ENCODE peak calls at places on chromosomes 13 and 19, in nine cellular contexts. K is IMR-90, Z is upper lobe of right lung, P is psoas muscle, X is heart left ventricle, N is uterus, T is lower lobe of right lung, Q is astrocyte, A is suprapubic skin. E is an unnamed sample. For H3K36me3, the result is how much of the 10 kb centered on the place peaks cover.

GRCh38 chr13:79282976-79283375 is 123.1 kb downstream of the RBM26 start:
- DNase-seq in K (no peak), Z (no peak), P (no peak), X (no peak), N (no peak), T (no peak), Q (no peak), A (no peak), E (no peak)

GRCh38 chr19:45443462-45444317 is 20.0 kb upstream of the ERCC1 start:
- DNase-seq in K (peak), Z (peak), P (peak), X (peak), N (peak), T (peak), Q (peak), A (peak), E (peak)

GRCh38 chr13:29946093-29946492 is 95.7 kb upstream of the UBL3 start:
- DNase-seq in K (no peak), Z (no peak), P (no peak), X (no peak), N (no peak), T (no peak), Q (no peak), A (no peak), E (no peak)

GRCh38 chr13:20442798-20443381 is 82.8 kb downstream of the CRYL1 start:
- DNase-seq in K (no peak), Z (no peak), P (no peak), X (no peak), N (no peak), T (no peak), Q (no peak), A (no peak), E (no peak)

GRCh38 chr19:28710278-28710677 is 502.7 kb downstream of the UQCRFS1 start:
- DNase-seq in K (peak), Z (no peak), P (no peak), X (no peak), N (no peak), T (no peak), Q (peak), A (no peak), E (no peak)

GRCh38 chr13:35716644-35717170 is 240.2 kb upstream of the MAB21L1 start:
- DNase-seq in K (no peak), Z (no peak), P (no peak), X (no peak), N (no peak), T (no peak), Q (no peak), A (no peak), E (no peak)

GRCh38 chr13:105814219-105814901 is 721.1 kb downstream of the EFNB2 start:
- DNase-seq in K (no peak), Z (no peak), P (no peak), X (no peak), N (no peak), T (no peak), Q (peak), A (no peak), E (no peak)

GRCh38 chr13:100725472-100725871 is 50.9 kb upstream of the TMTC4 start:
- DNase-seq in K (no peak), Z (no peak), P (no peak), X (no peak), N (no peak), T (no peak), Q (no peak), A (no peak), E (no peak)

GRCh38 chr13:44853641-44854040 is 135.6 kb downstream of the NUFIP1 start:
- DNase-seq in K (no peak), Z (no peak), P (no peak), X (no peak), N (no peak), T (no peak), Q (no peak), A (no peak), E (no peak)

GRCh38 chr19:5112175-5112574 is 143.3 kb downstream of the KDM4B start:
- DNase-seq in K (no peak), Z (no peak), P (no peak), X (no peak), N (no peak), T (no peak), Q (no peak), A (no peak), E (no peak)
- H3K27ac ChIP-seq in K (no peak), Z (no peak), P (no peak), X (no peak), N (no peak), T (no peak), Q (peak), A (no peak), E (no peak)

GRCh38 chr13:109938255-109938936 is 152.0 kb upstream of the IRS2 start:
- DNase-seq in K (peak), Z (no peak), P (no peak), X (no peak), N (no peak), T (no peak), Q (peak), A (no peak), E (peak)

GRCh38 chr13:109939105-109939504 is 152.7 kb upstream of the IRS2 start:
- DNase-seq in K (no peak), Z (no peak), P (no peak), X (no peak), N (no peak), T (no peak), Q (no peak), A (no peak), E (no peak)

DNA sequence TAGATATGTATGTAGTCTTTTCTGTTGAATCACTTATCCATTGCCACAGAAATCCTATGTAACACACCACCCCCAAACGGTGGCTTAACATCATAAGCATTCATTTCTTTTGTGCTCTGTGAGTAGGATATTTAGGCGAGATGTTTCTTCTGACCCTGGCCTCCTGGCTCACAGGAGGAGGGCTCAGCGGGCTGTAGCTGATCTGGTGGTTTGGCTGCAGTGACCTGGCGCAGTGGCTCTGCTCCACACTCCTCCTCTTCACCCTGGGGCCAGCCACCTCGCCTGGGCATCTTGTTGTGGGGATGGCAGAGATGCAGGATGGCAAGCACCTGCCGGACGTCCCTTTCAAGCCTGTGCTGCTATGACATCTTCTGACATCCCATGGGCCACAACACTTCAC is 147.1 kb upstream of the IRS2 start:
- DNase-seq in K (no peak), Z (no peak), P (no peak), X (no peak), N (no peak), T (no peak), Q (no peak), A (no peak), E (no peak)
- TF ChIP-seq CTCF in K (no peak), Z (no peak), P (no peak), X (no peak), N (no peak), T (no peak), Q (no peak), A (no peak), E (no peak)

GRCh38 chr19:3674784-3675183 is 25.5 kb downstream of the PIP5K1C start:
- DNase-seq in K (no peak), Z (no peak), P (no peak), X (no peak), N (no peak), T (no peak), Q (no peak), A (no peak), E (no peak)
- H3K36me3 ChIP-seq in K (under half), Z (under half), P (under half), X (under half), N (under half), T (under half), Q (under half), A (under half), E (under half)

DNA sequence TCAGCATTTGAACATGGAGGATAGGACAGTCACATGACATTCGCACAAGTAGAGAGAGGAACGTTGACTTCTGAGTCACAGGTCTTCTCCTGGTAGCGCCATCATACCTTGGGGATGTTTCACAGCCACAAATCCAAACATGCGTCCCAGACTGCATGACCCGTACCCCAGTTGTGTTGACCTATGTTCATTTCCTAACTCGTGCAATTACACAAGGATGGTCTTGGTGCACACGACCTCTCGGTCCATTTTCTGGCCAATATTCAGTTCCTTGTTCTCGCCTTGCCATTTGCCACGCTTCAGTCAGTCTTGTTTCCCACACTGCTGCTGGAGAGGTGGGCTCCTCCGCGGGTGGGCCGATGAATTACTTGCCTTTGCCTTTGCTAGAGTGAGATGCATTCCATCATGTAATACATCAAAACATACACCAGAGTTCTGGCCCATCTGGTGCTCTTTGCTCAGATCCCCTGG is 87.3 kb downstream of the COL4A2 start:
- DNase-seq in K (peak), Z (no peak), P (no peak), X (no peak), N (no peak), T (no peak), Q (peak), A (no peak), E (peak)
- H3K27ac ChIP-seq in K (peak), Z (no peak), P (no peak), X (peak), N (peak), T (no peak), Q (peak), A (no peak), E (peak)

DNA sequence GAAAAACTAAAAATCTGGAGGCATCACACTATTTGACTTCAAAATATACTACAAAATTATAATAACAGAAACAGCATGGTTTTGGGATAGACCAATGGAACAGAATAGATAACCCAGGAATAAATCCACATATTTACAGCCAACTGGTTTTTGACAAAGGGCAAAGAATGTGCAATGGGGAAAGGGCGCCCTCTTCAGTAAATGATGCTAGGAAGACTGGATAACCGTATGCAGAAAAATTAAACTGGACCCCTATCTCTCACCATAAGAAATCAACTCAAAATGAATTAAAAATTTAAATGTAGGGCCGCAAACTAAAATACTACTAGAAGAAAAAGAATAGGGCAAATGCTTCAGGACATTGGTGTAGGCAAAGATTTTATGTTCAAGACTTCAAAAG is 440.5 kb upstream of the SGCG start:
- DNase-seq in K (no peak), Z (no peak), P (no peak), X (no peak), N (no peak), T (no peak), Q (no peak), A (no peak), E (no peak)
- TF ChIP-seq CTCF in K (no peak), Z (peak), P (no peak), X (no peak), N (no peak), T (no peak), Q (no peak), A (no peak), E (no peak)

DNA sequence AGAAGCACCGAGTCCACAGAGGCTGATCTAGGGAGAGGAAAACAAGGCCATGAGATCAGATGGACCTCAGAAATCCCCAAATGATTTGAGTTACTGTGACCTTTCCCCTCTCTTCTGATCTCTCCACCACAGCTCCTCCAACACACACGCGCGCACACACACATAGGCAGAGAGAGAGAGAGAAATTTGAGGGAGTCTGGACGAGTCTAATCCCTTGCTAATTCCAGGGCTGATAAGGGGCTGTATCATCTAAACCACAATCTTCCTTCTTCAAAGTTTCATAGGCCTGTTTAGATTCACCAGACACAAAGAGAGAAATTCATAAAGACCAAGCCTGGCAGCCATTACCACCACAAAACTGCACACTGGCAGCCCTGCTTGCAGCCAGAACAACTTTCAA is 8.6 kb downstream of the ZFP82 start:
- DNase-seq in K (no peak), Z (no peak), P (no peak), X (no peak), N (no peak), T (no peak), Q (peak), A (no peak), E (peak)
- H3K36me3 ChIP-seq in K (under half), Z (under half), P (half or more), X (half or more), N (under half), T (under half), Q (under half), A (half or more), E (under half)

E was measured in brain microvascular endothelial cell.